ENCODE peak calls at places on chromosomes 16 and 17, in four cellular contexts. I is neural progenitor cell, C is HepG2, F is IMR-90. Z is an unnamed sample.

GRCh38 chr17:4497101-4497824 is 1.4 kb upstream of the SPNS2 start:
- DNase-seq in I (no peak), C (no peak), F (peak; percentile 52), Z (no peak)

GRCh38 chr17:54899721-54900456 is 763 bp upstream of the TOM1L1 start:
- DNase-seq in I (peak; percentile 58), C (peak; percentile 27), F (peak; percentile 4), Z (no peak)

GRCh38 chr17:12927541-12928425 is 90.0 kb downstream of the ELAC2 start:
- DNase-seq in I (no peak), C (no peak), F (no peak), Z (peak; percentile 71)

GRCh38 chr17:81049372-81049911 is 14.5 kb downstream of the BAIAP2 start:
- DNase-seq in I (no peak), C (no peak), F (no peak), Z (no peak)

GRCh38 chr17:45841883-45842525 is 2.7 kb upstream of the SPPL2C start:
- DNase-seq in I (no peak), C (no peak), F (no peak), Z (no peak)

GRCh38 chr17:37642706-37643105 is 540 bp downstream of the DDX52 start:
- DNase-seq in I (no peak), C (no peak), F (peak; percentile 31), Z (peak; percentile 65)

GRCh38 chr16:4057439-4057877 is 58.8 kb downstream of the ADCY9 start:
- DNase-seq in I (no peak), C (no peak), F (no peak), Z (no peak)

GRCh38 chr16:71927383-71927782 is 32.1 kb downstream of the IST1 start:
- DNase-seq in I (no peak), C (no peak), F (peak; percentile 90), Z (no peak)

GRCh38 chr16:60991886-60992285 is 1044.4 kb downstream of the CDH8 start:
- DNase-seq in I (no peak), C (no peak), F (no peak), Z (no peak)

GRCh38 chr16:57140866-57141668 is 44.8 kb downstream of the PSME3IP1 start:
- DNase-seq in I (no peak), C (no peak), F (no peak), Z (no peak)

GRCh38 chr16:66578596-66579531 is at the start of gene CMTM2:
- DNase-seq in I (no peak), C (no peak), F (no peak), Z (no peak)

GRCh38 chr16:79053577-79053976 is 547.0 kb downstream of the MAF start:
- DNase-seq in I (no peak), C (no peak), F (no peak), Z (no peak)

GRCh38 chr17:44900894-44901293 is 1.6 kb upstream of the EFTUD2 start:
- DNase-seq in I (no peak), C (no peak), F (peak; percentile 83), Z (no peak)

GRCh38 chr17:45740553-45741330 is 43.4 kb upstream of the CRHR1 start:
- DNase-seq in I (peak; percentile 93), C (peak; percentile 35), F (peak; percentile 13), Z (peak; percentile 95)

GRCh38 chr17:35011671-35012216 is 31.4 kb downstream of the LIG3 start:
- DNase-seq in I (no peak), C (no peak), F (peak; percentile 11), Z (no peak)

GRCh38 chr17:63024201-63024600 is 58.2 kb downstream of the TANC2 start:
- DNase-seq in I (no peak), C (no peak), F (no peak), Z (no peak)

GRCh38 chr17:18038149-18038850 is 668 bp downstream of the ATPAF2 start:
- DNase-seq in I (no peak), C (no peak), F (peak; percentile 16), Z (peak; percentile 86)

GRCh38 chr16:11619327-11619851 is 32.7 kb upstream of the LITAF start:
- DNase-seq in I (no peak), C (no peak), F (no peak), Z (no peak)
- H3K9ac ChIP-seq in I (no peak overlapping the region), C (no peak overlapping the region), F (no peak overlapping the region), Z (no peak overlapping the region)

GRCh38 chr17:82668024-82668630 is 19.9 kb upstream of the WDR45B start:
- DNase-seq in I (no peak), C (no peak), F (no peak), Z (no peak)
- H3K9ac ChIP-seq in I (no peak overlapping the region), C (no peak overlapping the region), F (no peak overlapping the region), Z (peak overlapping the region; percentile 33)

GRCh38 chr16:30805056-30805369 is 18.0 kb upstream of the ZNF629 start:
- DNase-seq in I (no peak), C (no peak), F (no peak), Z (no peak)
- H3K9ac ChIP-seq in I (no peak overlapping the region), C (peak overlapping the region; percentile 89), F (peak overlapping the region; percentile 84), Z (no peak overlapping the region)

GRCh38 chr17:51029568-51030463 is 90.9 kb downstream of the SPAG9 start:
- DNase-seq in I (no peak), C (no peak), F (peak; percentile 54), Z (peak; percentile 54)
- H3K9ac ChIP-seq in I (no peak overlapping the region), C (no peak overlapping the region), F (no peak overlapping the region), Z (peak overlapping the region; percentile 24)

GRCh38 chr16:554640-555413 is 5.4 kb upstream of the PRR35 start:
- DNase-seq in I (no peak), C (no peak), F (peak; percentile 52), Z (no peak)

GRCh38 chr16:557463-558297 is 2.5 kb upstream of the PRR35 start:
- DNase-seq in I (no peak), C (no peak), F (no peak), Z (peak; percentile 70)

GRCh38 chr16:554297-554621 is 5.9 kb upstream of the PRR35 start:
- DNase-seq in I (no peak), C (peak; percentile 24), F (no peak), Z (no peak)

GRCh38 chr16:556479-557173 is 3.6 kb upstream of the PRR35 start:
- DNase-seq in I (no peak), C (no peak), F (no peak), Z (no peak)

DNA sequence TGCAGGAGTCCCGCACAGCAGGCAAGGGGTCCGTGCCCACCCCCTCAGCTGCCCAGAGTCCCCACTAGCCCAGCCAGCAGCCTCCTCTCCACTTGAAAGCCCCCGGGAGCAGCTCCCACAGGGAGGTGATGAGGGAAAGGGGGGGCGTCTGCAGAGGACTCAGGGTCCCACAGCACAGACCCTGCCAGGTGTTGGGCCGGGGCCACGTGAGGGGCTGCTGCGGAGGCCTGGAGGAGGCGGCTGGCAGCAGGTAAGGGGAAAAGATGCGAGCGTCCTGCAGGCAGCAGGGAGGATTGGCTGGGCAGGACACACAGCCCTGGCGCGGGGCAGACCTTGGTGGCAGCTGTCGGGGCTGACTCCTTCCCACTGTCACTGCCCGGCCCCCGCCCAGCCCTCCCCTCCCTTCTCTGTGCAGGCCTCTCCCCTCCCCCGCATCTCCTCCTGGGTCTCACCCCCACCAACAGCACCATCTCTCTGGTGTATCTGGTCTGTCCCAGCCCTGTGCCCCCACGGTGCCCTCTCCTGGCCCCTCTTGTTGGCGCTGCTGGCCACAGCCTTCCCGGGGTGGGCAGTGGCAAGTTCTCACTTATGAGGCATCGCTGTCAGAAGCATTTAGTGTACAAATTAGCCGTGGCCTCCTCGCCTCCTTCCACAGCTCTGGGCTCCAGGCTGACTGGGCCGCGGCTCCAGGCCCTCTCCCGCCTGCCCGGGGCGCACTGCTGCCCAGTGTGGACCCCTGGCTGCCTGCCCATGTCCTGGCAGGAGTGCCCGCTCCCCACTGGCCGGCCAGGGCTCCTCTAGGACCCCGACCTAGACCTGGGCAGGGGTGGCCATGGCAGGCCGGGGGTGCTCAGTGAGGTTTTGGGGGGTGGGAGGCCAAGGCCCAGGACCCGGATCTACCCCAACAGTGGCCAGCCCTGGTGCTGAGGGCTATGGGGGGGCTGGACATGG is 4.4 kb upstream of the PRR35 start:
- DNase-seq in I (no peak), C (no peak), F (no peak), Z (no peak)
- H3K9ac ChIP-seq in I (no peak overlapping the region), C (no peak overlapping the region), F (no peak overlapping the region), Z (no peak overlapping the region)

GRCh38 chr17:72422204-72422504 is 301.3 kb downstream of the SOX9 start:
- DNase-seq in I (no peak), C (no peak), F (no peak), Z (no peak)
- H3K9ac ChIP-seq in I (no peak overlapping the region), C (peak overlapping the region; percentile 73), F (no peak overlapping the region), Z (peak overlapping the region; percentile 47)

GRCh38 chr17:41865596-41865893 is 322 bp upstream of the KLHL11 start:
- DNase-seq in I (no peak), C (no peak), F (no peak), Z (no peak)

GRCh38 chr17:41860254-41860931 is 4.8 kb downstream of the KLHL11 start:
- DNase-seq in I (no peak), C (no peak), F (no peak), Z (no peak)

GRCh38 chr17:41864837-41865595 is at the start of gene KLHL11:
- DNase-seq in I (peak; percentile 97), C (peak; percentile 85), F (peak; percentile 85), Z (peak; percentile 96)

GRCh38 chr17:41864498-41864836 is 756 bp downstream of the KLHL11 start:
- DNase-seq in I (peak; percentile 65), C (no peak), F (no peak), Z (no peak)

DNA sequence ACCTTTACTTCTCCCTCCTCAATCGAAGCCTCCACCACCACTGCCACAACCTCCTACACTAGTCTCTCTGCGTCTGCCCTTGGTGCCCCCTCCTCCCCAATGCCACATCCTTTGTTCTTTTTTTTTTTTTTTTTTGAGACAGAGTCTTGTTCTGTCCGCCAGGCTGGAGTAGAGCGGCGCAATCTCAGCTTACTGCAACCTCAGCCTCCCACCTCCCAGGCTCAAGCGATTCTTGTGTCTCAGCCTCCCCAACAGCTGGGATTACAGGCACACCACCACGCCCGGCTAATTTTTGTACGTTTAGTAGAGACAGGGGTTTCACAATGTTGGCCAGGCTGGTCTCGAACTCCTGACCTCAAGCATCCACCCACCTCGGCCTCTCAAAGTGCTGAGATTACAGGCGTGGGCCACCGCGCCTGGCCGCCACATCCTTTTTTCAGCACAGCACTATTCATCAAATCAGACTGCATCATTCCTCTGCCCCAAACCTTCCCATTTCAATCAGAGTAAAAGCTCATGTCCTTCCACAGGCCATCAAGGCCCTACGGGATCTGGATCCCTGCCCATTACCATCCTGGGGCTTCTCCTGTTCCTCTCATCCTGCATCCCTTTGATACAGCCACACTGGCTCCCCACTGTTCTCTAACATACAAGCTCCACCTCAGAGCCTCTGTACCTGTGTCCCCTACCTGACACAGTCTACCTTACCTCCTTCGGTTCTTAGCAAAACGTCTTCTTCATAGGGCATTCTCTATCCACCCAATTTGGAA is 2.0 kb downstream of the KLHL11 start:
- DNase-seq in I (peak; percentile 28), C (no peak), F (no peak), Z (no peak)
- H3K9ac ChIP-seq in I (no peak overlapping the region), C (peak overlapping the region; percentile 95), F (peak overlapping the region; percentile 45), Z (peak overlapping the region; percentile 93)

DNA sequence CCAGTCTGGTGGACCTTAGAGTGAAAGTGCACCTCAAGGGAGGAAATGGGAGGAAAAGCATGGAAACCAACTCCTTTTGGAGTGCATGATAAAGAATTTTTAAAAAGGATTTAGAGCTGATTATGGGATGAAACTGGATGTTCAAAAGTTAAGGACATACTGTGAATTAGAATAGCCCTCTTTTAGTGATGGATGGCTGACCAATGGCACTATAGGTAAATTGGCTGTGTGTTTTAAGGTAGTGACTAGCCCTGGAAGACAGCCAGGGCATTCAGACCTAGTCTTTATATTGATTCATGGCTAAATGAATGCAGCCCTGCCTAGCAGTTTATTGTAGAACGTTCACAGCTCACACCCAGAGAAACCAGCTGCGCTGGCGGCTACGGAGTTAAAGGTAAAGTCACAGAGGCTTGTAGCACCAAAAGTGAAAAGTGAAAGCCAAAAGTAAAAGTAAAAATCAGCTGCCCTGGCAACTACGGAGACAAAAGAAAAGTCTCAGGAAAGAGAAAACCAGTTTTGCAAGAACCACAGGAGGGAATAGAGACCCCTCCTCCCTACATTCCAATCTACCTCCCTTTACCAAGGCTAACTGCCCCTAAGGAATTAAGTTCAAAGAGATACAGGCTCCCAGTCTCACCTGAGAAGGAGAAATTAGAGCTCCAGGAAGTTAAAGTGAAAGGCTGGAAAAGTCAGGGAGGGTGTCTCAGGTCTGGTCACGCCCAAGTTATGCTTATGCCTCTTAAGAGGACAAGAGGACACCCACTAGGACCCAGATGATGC is 21.8 kb downstream of the ACSM1 start:
- DNase-seq in I (peak; percentile 15), C (peak; percentile 64), F (no peak), Z (peak; percentile 14)
- H3K9ac ChIP-seq in I (no peak overlapping the region), C (peak overlapping the region; percentile 68), F (no peak overlapping the region), Z (no peak overlapping the region)